ENCODE peak calls at places on chromosome 5, in nine cellular contexts. S is naive thymus-derived CD4-positive, alpha-beta T cell; E is adrenal gland; I is fibroblast of lung; Y is transverse colon; U is H7; G is endothelial cell of umbilical vein; R is retinal pigment epithelial cell; P is BJ. B is an unnamed sample.

GRCh38 chr5:74017786-74018211 is 391.8 kb downstream of the ARHGEF28 start:
- DNase-seq in U (no peak), S (no peak), G (no peak), P (peak), Y (no peak), E (peak), I (peak), R (peak), B (no peak)

GRCh38 chr5:134141346-134142050 is 27.0 kb downstream of the TCF7 start:
- DNase-seq in I (no peak), R (no peak), G (no peak), Y (no peak), U (peak), S (no peak), P (no peak), E (peak), B (no peak)

GRCh38 chr5:120464627-120465280 is 654 bp downstream of the PRR16 start:
- DNase-seq in Y (peak), G (peak), R (no peak), I (peak), P (no peak), S (no peak), U (peak), E (peak), B (no peak)

GRCh38 chr5:175681975-175682354 is 24.1 kb downstream of the HRH2 start:
- DNase-seq in I (no peak), P (no peak), S (no peak), E (no peak), U (no peak), G (no peak), Y (no peak), R (no peak), B (no peak)

GRCh38 chr5:6358434-6358820 is 19.9 kb downstream of the MED10 start:
- DNase-seq in U (no peak), Y (no peak), E (no peak), I (no peak), G (no peak), S (no peak), P (no peak), R (no peak), B (no peak)

GRCh38 chr5:11588803-11589202 is 315.4 kb downstream of the CTNND2 start:
- DNase-seq in U (peak), Y (no peak), G (no peak), I (peak), P (no peak), R (no peak), E (no peak), S (no peak), B (no peak)

GRCh38 chr5:9544056-9544455 is 1.8 kb downstream of the SEMA5A start:
- DNase-seq in U (no peak), G (peak), S (no peak), I (no peak), Y (no peak), R (no peak), P (no peak), E (no peak), B (no peak)

GRCh38 chr5:14108170-14108996 is 34.8 kb upstream of the TRIO start:
- DNase-seq in P (no peak), R (peak), S (peak), I (peak), E (peak), Y (peak), U (peak), G (peak), B (peak)

GRCh38 chr5:124735169-124735858 is 11.1 kb downstream of the ZNF608 start:
- DNase-seq in S (no peak), G (no peak), E (no peak), Y (peak), I (peak), R (no peak), U (peak), P (peak), B (no peak)

GRCh38 chr5:108747111-108748009 is at the start of gene FER:
- DNase-seq in G (peak), E (peak), R (peak), U (no peak), I (peak), P (no peak), S (peak), Y (no peak), B (no peak)

GRCh38 chr5:92177926-92178487 is 794.9 kb upstream of the ARRDC3 start:
- DNase-seq in G (no peak), S (no peak), R (no peak), E (no peak), Y (no peak), U (no peak), I (no peak), P (no peak), B (no peak)

GRCh38 chr5:180332051-180332517 is 21.1 kb downstream of the GFPT2 start:
- DNase-seq in I (peak), G (no peak), U (peak), Y (no peak), S (no peak), P (no peak), E (no peak), R (no peak), B (no peak)

GRCh38 chr5:43367453-43367852 is 44.7 kb downstream of the CCL28 start:
- DNase-seq in I (no peak), U (no peak), E (no peak), S (no peak), P (no peak), Y (no peak), G (no peak), R (no peak), B (no peak)

GRCh38 chr5:121695307-121695706 is 156.4 kb upstream of the FTMT start:
- DNase-seq in G (no peak), P (no peak), Y (no peak), R (no peak), U (no peak), I (no peak), E (no peak), S (no peak), B (no peak)

GRCh38 chr5:158589939-158590338 is 509.8 kb downstream of the EBF1 start:
- DNase-seq in P (no peak), I (peak), E (no peak), Y (no peak), S (no peak), R (no peak), G (no peak), U (no peak), B (peak)

GRCh38 chr5:132310141-132310834 is 16.1 kb downstream of the SLC22A4 start:
- DNase-seq in G (peak), R (no peak), E (no peak), Y (peak), I (no peak), S (no peak), U (no peak), P (no peak), B (no peak)

GRCh38 chr5:139275536-139276297 is 17.8 kb upstream of the MATR3 start:
- DNase-seq in G (no peak), U (no peak), I (peak), S (no peak), E (no peak), P (no peak), R (no peak), Y (peak), B (no peak)

GRCh38 chr5:134371834-134372340 is 518 bp downstream of the UBE2B start:
- DNase-seq in U (peak), G (peak), P (no peak), E (peak), I (peak), Y (peak), R (peak), S (peak), B (no peak)

GRCh38 chr5:170262061-170262764 is 29.4 kb downstream of the C5orf58 start:
- DNase-seq in Y (no peak), R (no peak), U (no peak), I (no peak), E (no peak), P (no peak), S (peak), G (no peak), B (peak)

GRCh38 chr5:138949223-138949574 is 74.1 kb upstream of the LRRTM2 start:
- DNase-seq in S (no peak), E (no peak), Y (no peak), R (no peak), G (no peak), P (no peak), U (no peak), I (no peak), B (no peak)

GRCh38 chr5:132704875-132705274 is 31.1 kb downstream of the IL4 start:
- DNase-seq in I (peak), U (no peak), E (no peak), Y (no peak), R (no peak), S (no peak), G (peak), P (no peak), B (no peak)

GRCh38 chr5:154367101-154367500 is 78.7 kb upstream of the SAP30L start:
- DNase-seq in E (no peak), P (no peak), I (peak), U (no peak), R (no peak), S (no peak), G (peak), Y (no peak), B (no peak)

GRCh38 chr5:147240266-147240985 is 5.6 kb downstream of the STK32A start:
- DNase-seq in Y (no peak), R (no peak), E (no peak), P (no peak), S (no peak), I (no peak), G (no peak), U (peak), B (no peak)

GRCh38 chr5:68077349-68077894 is 138.1 kb upstream of the PIK3R1 start:
- DNase-seq in I (no peak), R (no peak), U (no peak), G (no peak), S (no peak), P (no peak), Y (no peak), E (no peak), B (no peak)

GRCh38 chr5:170426149-170426767 is 37.1 kb upstream of the KCNMB1 start:
- DNase-seq in S (no peak), G (no peak), U (no peak), E (no peak), P (no peak), Y (no peak), I (no peak), R (no peak), B (peak)

GRCh38 chr5:68995847-68996204 is 98.0 kb upstream of the SLC30A5 start:
- DNase-seq in I (no peak), S (no peak), U (no peak), P (no peak), R (no peak), G (no peak), Y (no peak), E (no peak), B (no peak)

GRCh38 chr5:142087920-142088679 is 20.5 kb upstream of the NDFIP1 start:
- DNase-seq in I (no peak), U (no peak), S (no peak), G (no peak), E (no peak), R (no peak), P (no peak), Y (no peak), B (no peak)

GRCh38 chr5:181215997-181216982 is 6.8 kb upstream of the TRIM41 start:
- DNase-seq in Y (no peak), P (no peak), R (no peak), E (no peak), I (no peak), S (peak), G (no peak), U (no peak), B (peak)

GRCh38 chr5:14687023-14687665 is 22.6 kb downstream of the OTULIN start:
- DNase-seq in S (no peak), I (peak), E (no peak), P (peak), Y (no peak), U (no peak), G (no peak), R (no peak), B (no peak)

GRCh38 chr5:40681351-40682311 is 1.9 kb downstream of the PTGER4 start:
- DNase-seq in R (no peak), S (peak), E (peak), Y (peak), P (no peak), U (peak), G (peak), I (peak), B (no peak)

GRCh38 chr5:150103678-150104549 is 17.6 kb upstream of the CSF1R start:
- DNase-seq in Y (no peak), S (no peak), P (no peak), E (no peak), I (no peak), R (no peak), U (peak), G (no peak), B (no peak)

GRCh38 chr5:171415115-171415730 is 4.2 kb upstream of the FGF18 start:
- DNase-seq in G (no peak), U (peak), I (peak), Y (no peak), P (no peak), R (no peak), E (no peak), S (no peak), B (no peak)

GRCh38 chr5:80594810-80595209 is 24.7 kb upstream of the ANKRD34B start:
- DNase-seq in I (no peak), E (no peak), P (no peak), R (no peak), G (no peak), S (no peak), U (no peak), Y (no peak), B (no peak)

GRCh38 chr5:87169300-87169991 is 98.2 kb upstream of the RASA1 start:
- DNase-seq in G (peak), E (no peak), U (no peak), R (no peak), S (no peak), P (no peak), Y (no peak), I (peak), B (no peak)

GRCh38 chr5:83543898-83544297 is 72.4 kb downstream of the VCAN start:
- DNase-seq in E (no peak), R (no peak), U (no peak), P (no peak), I (no peak), Y (no peak), G (no peak), S (no peak), B (no peak)

GRCh38 chr5:83540105-83540504 is 68.6 kb downstream of the VCAN start:
- DNase-seq in R (no peak), Y (no peak), S (no peak), P (no peak), U (no peak), E (no peak), I (no peak), G (no peak), B (no peak)

GRCh38 chr5:83540783-83541182 is 69.2 kb downstream of the VCAN start:
- DNase-seq in R (no peak), S (no peak), E (no peak), U (no peak), Y (no peak), I (no peak), G (no peak), P (no peak), B (no peak)

GRCh38 chr5:83542839-83543238 is 71.3 kb downstream of the VCAN start:
- DNase-seq in U (no peak), G (no peak), P (no peak), S (no peak), E (no peak), I (no peak), Y (no peak), R (no peak), B (no peak)

GRCh38 chr5:83538788-83539535 is 67.4 kb downstream of the VCAN start:
- DNase-seq in G (no peak), I (no peak), P (no peak), U (no peak), S (no peak), E (no peak), Y (no peak), R (no peak), B (no peak)
- H3K4me3 ChIP-seq in G (no peak), I (no peak), P (no peak), U (no peak), S (no peak), E (no peak), Y (no peak), R (no peak), B (no peak)

DNA sequence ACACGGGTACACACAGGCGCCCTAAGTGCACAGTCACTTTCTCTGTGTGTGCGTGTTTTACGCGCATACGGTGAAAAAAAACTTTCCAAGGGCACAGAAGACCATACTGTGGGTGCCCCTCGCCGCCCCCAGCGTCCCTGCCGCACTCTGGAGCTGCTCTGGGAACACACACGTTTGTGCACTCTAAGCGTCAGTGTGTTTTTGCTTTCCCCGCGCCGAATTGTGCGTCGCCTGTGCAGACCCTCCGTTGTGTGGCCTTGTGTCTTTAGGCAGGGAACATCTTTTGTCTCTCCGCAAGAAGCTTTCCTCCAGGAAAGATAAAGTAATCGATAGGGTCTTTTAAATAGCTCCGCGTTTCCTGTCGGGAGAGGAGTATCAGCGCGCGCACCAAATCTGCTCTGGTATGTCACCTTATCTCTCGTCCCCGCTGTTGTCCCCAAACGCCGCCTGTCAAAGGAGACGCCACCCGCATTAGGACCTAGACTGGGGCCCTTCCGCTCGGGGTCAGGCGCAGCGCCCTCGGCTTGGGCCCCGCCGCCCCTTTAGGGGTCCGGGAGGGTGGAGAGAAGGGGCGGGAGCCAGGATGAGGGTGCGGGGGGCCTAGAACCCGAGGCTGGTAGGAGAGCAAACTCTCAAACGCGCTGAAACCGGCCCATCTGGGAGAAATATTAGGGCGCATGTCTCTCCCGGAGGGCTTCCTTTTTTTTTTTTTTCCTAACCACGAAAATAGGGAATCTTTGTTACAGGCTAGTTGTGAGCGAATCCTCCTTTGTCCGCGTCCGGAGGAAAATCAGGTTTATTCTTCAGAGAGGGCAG is 10.5 kb upstream of the NKX2-5 start:
- DNase-seq in E (no peak), S (no peak), G (no peak), P (no peak), R (no peak), Y (no peak), I (no peak), U (peak), B (no peak)
- H3K4me3 ChIP-seq in E (no peak), S (no peak), G (no peak), P (no peak), R (no peak), Y (no peak), I (no peak), U (peak), B (no peak)

GRCh38 chr5:65037845-65038815 is 269.4 kb downstream of the CWC27 start:
- DNase-seq in I (no peak), P (no peak), R (no peak), U (peak), S (no peak), G (peak), E (no peak), Y (peak), B (no peak)
- H3K4me3 ChIP-seq in I (no peak), P (no peak), R (no peak), U (no peak), S (no peak), G (no peak), E (no peak), Y (no peak), B (no peak)

GRCh38 chr5:2742921-2743679 is 8.4 kb downstream of the IRX2 start:
- DNase-seq in I (no peak), E (no peak), U (peak), S (no peak), G (no peak), P (no peak), Y (no peak), R (no peak), B (no peak)
- H3K4me3 ChIP-seq in I (no peak), E (no peak), U (peak), S (no peak), G (no peak), P (no peak), Y (no peak), R (no peak), B (no peak)

GRCh38 chr5:2750758-2751464 is 566 bp downstream of the IRX2 start:
- DNase-seq in P (no peak), G (no peak), R (no peak), E (no peak), S (no peak), U (peak), I (peak), Y (no peak), B (no peak)
- H3K4me3 ChIP-seq in P (peak), G (no peak), R (no peak), E (no peak), S (no peak), U (peak), I (no peak), Y (no peak), B (no peak)

DNA sequence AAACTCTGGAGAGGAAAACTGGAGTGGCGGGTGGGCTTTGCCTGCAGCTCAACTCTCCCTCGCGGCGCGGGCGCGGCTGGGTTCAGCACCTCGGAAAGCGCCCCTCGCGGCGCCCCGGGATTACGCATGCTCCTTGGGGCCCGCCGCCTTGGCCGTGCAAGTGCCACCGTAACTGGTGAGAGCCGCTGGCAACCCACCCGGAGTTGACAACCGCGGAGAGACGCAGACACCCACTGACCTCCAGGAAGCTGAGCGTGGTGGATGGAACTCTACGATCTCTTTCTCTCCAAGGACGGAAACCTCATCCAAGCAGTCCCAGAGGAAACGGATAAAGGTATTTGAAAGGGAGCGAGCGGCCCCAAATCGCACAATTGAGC is 194 bp upstream of the RXFP3 start:
- DNase-seq in G (peak), E (peak), I (peak), P (no peak), R (no peak), Y (peak), U (peak), S (peak), B (peak)
- H3K4me3 ChIP-seq in G (no peak), E (no peak), I (peak), P (peak), R (peak), Y (no peak), U (peak), S (no peak), B (no peak)

GRCh38 chr5:95731571-95732554 is 727 bp downstream of the RHOBTB3 start:
- DNase-seq in Y (peak), R (no peak), S (peak), I (peak), G (peak), P (no peak), U (no peak), E (peak), B (no peak)

GRCh38 chr5:95734916-95735315 is 3.8 kb downstream of the RHOBTB3 start:
- DNase-seq in R (no peak), P (no peak), Y (no peak), G (no peak), I (peak), S (no peak), E (no peak), U (no peak), B (no peak)

GRCh38 chr5:95733100-95733499 is 2.0 kb downstream of the RHOBTB3 start:
- DNase-seq in U (no peak), P (no peak), S (no peak), G (no peak), I (peak), E (no peak), R (no peak), Y (no peak), B (no peak)

GRCh38 chr5:95735436-95735835 is 4.3 kb downstream of the RHOBTB3 start:
- DNase-seq in R (no peak), I (peak), P (no peak), U (no peak), S (no peak), Y (no peak), E (no peak), G (no peak), B (no peak)

DNA sequence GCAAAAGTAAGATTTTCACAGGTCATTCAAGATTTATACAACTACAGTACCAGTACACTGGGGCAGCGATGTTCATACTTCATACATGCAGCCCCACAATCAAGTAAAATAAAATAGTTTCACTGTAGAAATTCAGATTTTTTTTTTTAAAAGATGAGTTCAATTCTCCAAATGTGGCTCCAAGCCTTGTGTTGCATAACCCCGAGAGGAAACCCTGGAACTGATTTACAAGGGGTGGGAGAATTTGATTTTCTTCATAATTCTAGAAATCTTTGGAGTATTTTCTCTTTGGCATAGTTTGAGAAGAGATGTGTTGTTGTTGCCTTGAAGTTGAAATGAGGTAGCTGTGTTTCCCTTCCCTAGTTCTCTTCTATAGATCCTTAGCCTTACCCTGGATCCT is 3.0 kb downstream of the RHOBTB3 start:
- DNase-seq in P (no peak), I (peak), R (no peak), S (no peak), Y (no peak), U (no peak), G (no peak), E (no peak), B (no peak)
- H3K4me3 ChIP-seq in P (peak), I (peak), R (peak), S (no peak), Y (no peak), U (no peak), G (no peak), E (no peak), B (no peak)

GRCh38 chr5:128081111-128081865 is 2.3 kb upstream of the SLC12A2 start:
- DNase-seq in P (no peak), R (no peak), E (no peak), S (no peak), U (no peak), G (no peak), Y (no peak), I (peak), B (no peak)
- H3K4me3 ChIP-seq in P (peak), R (peak), E (no peak), S (peak), U (no peak), G (no peak), Y (no peak), I (peak), B (peak)

B was measured in Jurkat, Clone E6-1.